ENCODE peak calls at places on chromosomes 3 and 15, in six cellular contexts. S is NCI-H524, A is progenitor cell of endocrine pancreas, L is T1000, X is HFF-Myc, J is pulmonary artery endothelial cell. B is an unnamed sample.

GRCh38 chr3:151584603-151585002 is 123.7 kb upstream of the IGSF10 start:
- DNase-seq in S (no peak), A (no peak), L (no peak), X (peak), J (no peak), B (no peak)

GRCh38 chr3:171821061-171821460 is 10.8 kb upstream of the PLD1 start:
- DNase-seq in S (no peak), A (no peak), L (no peak), X (no peak), J (no peak), B (no peak)

GRCh38 chr3:157913751-157914150 is 192.5 kb downstream of the SHOX2 start:
- DNase-seq in S (no peak), A (no peak), L (no peak), X (no peak), J (no peak), B (no peak)

GRCh38 chr3:72068621-72069020 is 283.7 kb upstream of the PROK2 start:
- DNase-seq in S (no peak), A (no peak), L (no peak), X (no peak), J (no peak), B (no peak)

GRCh38 chr3:166570136-166570535 is 732.9 kb upstream of the BCHE start:
- DNase-seq in S (no peak), A (no peak), L (no peak), X (no peak), J (no peak), B (no peak)

GRCh38 chr3:26460975-26461374 is 161.6 kb upstream of the LRRC3B start:
- DNase-seq in S (no peak), A (no peak), L (no peak), X (no peak), J (no peak), B (no peak)

GRCh38 chr15:95041297-95041696 is 809.9 kb downstream of the MCTP2 start:
- DNase-seq in S (no peak), A (no peak), L (no peak), X (no peak), J (no peak), B (no peak)

GRCh38 chr15:58572521-58572920 is 140.7 kb downstream of the LIPC start:
- DNase-seq in S (no peak), A (no peak), L (no peak), X (no peak), J (no peak), B (no peak)

GRCh38 chr15:85757939-85758654 is 36.6 kb downstream of the KLHL25 start:
- DNase-seq in S (no peak), A (no peak), L (no peak), X (no peak), J (no peak), B (no peak)

GRCh38 chr15:33453761-33454160 is 143.0 kb downstream of the RYR3 start:
- DNase-seq in S (no peak), A (no peak), L (no peak), X (no peak), J (no peak), B (no peak)

GRCh38 chr3:127208483-127209100 is 15.7 kb downstream of the PRR23E start:
- DNase-seq in S (no peak), A (no peak), L (no peak), X (no peak), J (no peak), B (no peak)

GRCh38 chr3:128083396-128083795 is 31.2 kb downstream of the SEC61A1 start:
- DNase-seq in S (no peak), A (no peak), L (no peak), X (no peak), J (no peak), B (no peak)

B was measured in NCI-H1694.